ENCODE peak calls at places on chromosomes 5 and 9, in seven cellular contexts. Y is IMR-90, W is mesendoderm, E is H9, O is mesenchymal stem cell, A is trophoblast cell, Q is H1. U is an unnamed sample.
A peak's percentile ranks its signal among the peaks of the same experiment; 100 is the strongest.

GRCh38 chr5:32780508-32780919 is 69.4 kb downstream of the NPR3 start:
- DNase-seq in Y (peak; percentile 17), W (no peak), E (no peak), O (no peak), A (no peak), Q (no peak), U (no peak)

GRCh38 chr9:133707761-133708122 is 30.4 kb downstream of the SARDH start:
- DNase-seq in Y (no peak), W (no peak), E (no peak), O (no peak), A (no peak), Q (no peak), U (no peak)

GRCh38 chr5:170745481-170746061 is 38.0 kb upstream of the GABRP start:
- DNase-seq in Y (peak; percentile 12), W (peak; percentile 93), E (peak; percentile 91), O (peak; percentile 43), A (peak; percentile 45), Q (peak; percentile 80), U (no peak)

GRCh38 chr5:31193591-31194457 is at the start of gene CDH6:
- DNase-seq in Y (peak; percentile 75), W (peak; percentile 93), E (peak; percentile 92), O (peak; percentile 31), A (no peak), Q (peak; percentile 81), U (peak; percentile 90)

GRCh38 chr5:61123145-61123544 is 39.1 kb downstream of the SMIM15 start:
- DNase-seq in Y (no peak), W (no peak), E (no peak), O (no peak), A (no peak), Q (no peak), U (no peak)

GRCh38 chr9:121455527-121456239 is 44.0 kb downstream of the GGTA1 start:
- DNase-seq in Y (no peak), W (no peak), E (no peak), O (no peak), A (no peak), Q (no peak), U (no peak)

GRCh38 chr9:114203410-114204140 is 48.2 kb downstream of the COL27A1 start:
- DNase-seq in Y (peak; percentile 25), W (no peak), E (no peak), O (peak; percentile 58), A (no peak), Q (no peak), U (no peak)

GRCh38 chr9:14096182-14096922 is 217.6 kb downstream of the NFIB start:
- DNase-seq in Y (peak; percentile 62), W (peak; percentile 96), E (no peak), O (peak; percentile 96), A (peak; percentile 78), Q (no peak), U (no peak)

GRCh38 chr5:133427121-133427777 is 185.1 kb downstream of the FSTL4 start:
- DNase-seq in Y (peak; percentile 8), W (no peak), E (no peak), O (no peak), A (peak; percentile 9), Q (no peak), U (no peak)

GRCh38 chr9:38232895-38233294 is 159.6 kb upstream of the ALDH1B1 start:
- DNase-seq in Y (no peak), W (no peak), E (no peak), O (no peak), A (no peak), Q (no peak), U (no peak)

GRCh38 chr5:87722286-87722685 is 309.6 kb upstream of the CCNH start:
- DNase-seq in Y (no peak), W (no peak), E (no peak), O (no peak), A (no peak), Q (no peak), U (no peak)

GRCh38 chr5:24644757-24645156 is at the start of gene CDH10:
- DNase-seq in Y (no peak), W (peak; percentile 98), E (peak; percentile 96), O (peak; percentile 62), A (no peak), Q (peak; percentile 92), U (peak; percentile 83)

GRCh38 chr9:114029311-114030170 is 48.6 kb downstream of the AMBP start:
- DNase-seq in Y (no peak), W (no peak), E (no peak), O (no peak), A (no peak), Q (no peak), U (no peak)

GRCh38 chr9:83070257-83070656 is 7.3 kb upstream of the RASEF start:
- DNase-seq in Y (peak; percentile 70), W (no peak), E (no peak), O (no peak), A (no peak), Q (no peak), U (no peak)

GRCh38 chr5:76642390-76643040 is 19.3 kb upstream of the F2RL2 start:
- DNase-seq in Y (peak; percentile 49), W (no peak), E (no peak), O (peak; percentile 32), A (no peak), Q (no peak), U (no peak)

DNA sequence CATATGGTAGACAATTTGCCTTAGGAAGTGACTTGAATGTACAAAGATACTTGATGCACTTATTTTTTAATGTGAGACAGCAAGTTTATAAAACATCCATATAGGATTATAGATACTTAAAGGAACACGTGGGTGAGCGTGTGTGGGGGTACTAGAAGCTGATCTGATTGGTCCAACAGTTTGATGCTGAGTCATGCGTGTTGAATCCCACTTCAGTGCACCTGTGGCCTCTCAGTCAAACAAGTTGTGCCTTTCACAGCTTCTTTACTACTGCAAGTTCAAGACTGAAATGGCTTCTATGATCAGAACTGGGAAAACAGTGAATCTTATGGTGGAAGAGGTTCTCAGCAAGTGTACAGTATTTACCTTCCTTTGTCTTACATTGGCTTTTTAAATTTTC is 98.9 kb downstream of the MAP1B start:
- DNase-seq in Y (no peak), W (no peak), E (no peak), O (no peak), A (no peak), Q (no peak), U (no peak)
- H3K79me1 ChIP-seq in Y (peaks cover 7% of the 10 kb centered on the region), W (no peaks in the 10 kb centered on the region), E (no peaks in the 10 kb centered on the region), O (peaks cover 7% of the 10 kb centered on the region), A (peaks cover 2% of the 10 kb centered on the region), Q (no peaks in the 10 kb centered on the region), U (no peaks in the 10 kb centered on the region)

GRCh38 chr5:89451263-89451662 is 568.3 kb upstream of the MEF2C start:
- DNase-seq in Y (no peak), W (no peak), E (no peak), O (no peak), A (no peak), Q (no peak), U (no peak)
- H3K79me1 ChIP-seq in Y (no peaks in the 10 kb centered on the region), W (no peaks in the 10 kb centered on the region), E (no peaks in the 10 kb centered on the region), O (no peaks in the 10 kb centered on the region), A (no peaks in the 10 kb centered on the region), Q (no peaks in the 10 kb centered on the region), U (no peaks in the 10 kb centered on the region)

GRCh38 chr9:32986971-32987370 is 14.5 kb downstream of the APTX start:
- DNase-seq in Y (peak; percentile 17), W (peak; percentile 75), E (no peak), O (peak; percentile 12), A (peak; percentile 8), Q (no peak), U (no peak)

GRCh38 chr9:32989651-32990050 is 11.8 kb downstream of the APTX start:
- DNase-seq in Y (no peak), W (no peak), E (no peak), O (no peak), A (peak; percentile 53), Q (no peak), U (no peak)

GRCh38 chr9:32992596-32993238 is 8.7 kb downstream of the APTX start:
- DNase-seq in Y (peak; percentile 28), W (no peak), E (no peak), O (no peak), A (no peak), Q (no peak), U (no peak)

DNA sequence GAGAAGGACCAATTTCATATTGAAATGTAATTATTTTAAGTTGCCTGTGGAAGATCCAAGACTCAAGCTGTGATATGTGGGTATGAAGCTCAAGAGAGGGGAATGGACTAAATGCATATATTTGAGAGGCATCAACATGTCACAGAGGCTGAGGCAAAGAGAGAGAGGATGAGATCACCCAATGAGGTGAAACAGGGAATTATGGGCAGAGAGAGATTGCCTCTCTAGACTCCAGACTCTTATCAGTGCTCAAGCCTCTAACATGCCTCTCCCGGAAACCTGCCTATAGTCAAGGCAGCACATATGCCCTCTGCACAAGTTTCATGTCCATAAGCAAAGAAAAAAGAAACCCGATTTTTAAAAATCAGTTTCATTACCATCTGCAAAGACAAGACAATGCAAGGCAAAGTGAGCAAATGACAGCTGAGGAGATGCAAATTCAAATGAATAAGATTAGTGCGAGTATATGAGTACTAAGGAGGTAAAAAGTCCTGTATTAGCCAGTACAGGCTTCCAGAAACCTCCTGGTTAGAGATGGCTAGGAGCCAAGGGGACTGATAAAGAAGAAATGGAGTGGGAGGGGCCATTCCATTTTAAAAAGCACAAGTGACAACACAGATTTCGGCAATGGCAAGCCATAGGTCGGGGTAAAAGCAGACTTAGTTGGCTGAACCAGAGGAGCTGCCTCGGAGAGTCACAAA is 9.4 kb downstream of the APTX start:
- DNase-seq in Y (peak; percentile 11), W (no peak), E (no peak), O (no peak), A (no peak), Q (no peak), U (no peak)
- H3K79me1 ChIP-seq in Y (peaks cover 31% of the 10 kb centered on the region), W (peaks cover 15% of the 10 kb centered on the region), E (peaks cover 2% of the 10 kb centered on the region), O (peaks cover 31% of the 10 kb centered on the region), A (no peaks in the 10 kb centered on the region), Q (peaks cover 5% of the 10 kb centered on the region), U (no peaks in the 10 kb centered on the region)

DNA sequence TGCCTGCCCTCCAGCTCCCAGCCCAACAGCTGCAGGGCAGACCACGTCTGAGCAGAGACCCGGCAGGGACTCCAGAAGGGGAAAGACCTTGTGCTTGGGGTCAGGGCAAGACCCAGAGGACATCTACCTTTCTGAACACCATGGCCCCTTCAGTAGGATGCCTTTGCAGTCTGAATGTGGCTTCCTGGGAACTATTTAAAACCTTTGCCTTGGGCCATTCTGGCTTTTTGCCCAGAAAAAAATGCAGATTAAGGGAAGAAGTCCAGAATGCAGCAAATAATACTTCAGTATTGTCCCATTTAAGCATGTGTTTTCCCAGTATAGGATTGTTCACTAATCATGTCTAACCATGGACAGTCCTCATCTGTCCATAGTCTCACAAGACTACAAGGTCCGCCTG is 67.5 kb upstream of the ERCC6L2 start:
- DNase-seq in Y (peak; percentile 48), W (no peak), E (no peak), O (peak; percentile 61), A (peak; percentile 43), Q (no peak), U (no peak)
- H3K79me1 ChIP-seq in Y (no peaks in the 10 kb centered on the region), W (no peaks in the 10 kb centered on the region), E (no peaks in the 10 kb centered on the region), O (no peaks in the 10 kb centered on the region), A (no peaks in the 10 kb centered on the region), Q (no peaks in the 10 kb centered on the region), U (no peaks in the 10 kb centered on the region)

U was measured in neuronal stem cell.